ENCODE peak calls at places on chromosomes 1 and 21, in four cellular contexts. V, J, W and Q are unnamed samples.

GRCh38 chr1:155859234-155859829 is at the start of gene SYT11:
- DNase-seq in V (peak), J (peak), W (peak), Q (peak)

GRCh38 chr21:33063907-33064622 is 5.9 kb upstream of the OLIG1 start:
- DNase-seq in V (no peak), J (no peak), W (no peak), Q (no peak)

GRCh38 chr1:18581420-18581880 is 49.2 kb upstream of the PAX7 start:
- DNase-seq in W (no peak), J (peak), V (peak), Q (peak)

GRCh38 chr21:34075760-34076159 is 2.4 kb downstream of the MRPS6 start:
- DNase-seq in W (no peak), V (no peak), J (no peak), Q (no peak)

GRCh38 chr1:38672692-38673091 is 186.9 kb downstream of the RRAGC start:
- DNase-seq in V (no peak), W (no peak), J (no peak), Q (no peak)

GRCh38 chr21:24594082-24594481 is 1013.2 kb downstream of the MRPL39 start:
- DNase-seq in V (no peak), W (no peak), J (no peak), Q (no peak)

GRCh38 chr1:205350626-205351235 is 6.0 kb downstream of the KLHDC8A start:
- DNase-seq in J (no peak), W (no peak), V (no peak), Q (no peak)

GRCh38 chr1:207941664-207942063 is 30.7 kb upstream of the CD34 start:
- DNase-seq in V (peak), W (peak), J (no peak), Q (peak)

GRCh38 chr1:3017440-3018050 is 3.7 kb upstream of the ACTRT2 start:
- DNase-seq in J (no peak), V (no peak), W (peak), Q (no peak)

GRCh38 chr1:48619529-48619928 is 147.5 kb upstream of the SPATA6 start:
- DNase-seq in W (no peak), V (no peak), J (peak), Q (no peak)

GRCh38 chr1:14944471-14944981 is 209.0 kb upstream of the TMEM51 start:
- DNase-seq in W (no peak), V (peak), J (no peak), Q (peak)

GRCh38 chr1:38046884-38047602 is 450 bp upstream of the POU3F1 start:
- DNase-seq in W (peak), J (peak), V (peak), Q (peak)

GRCh38 chr1:197868751-197869501 is 33.5 kb upstream of the C1orf53 start:
- DNase-seq in V (no peak), J (peak), W (no peak), Q (no peak)

GRCh38 chr1:17914142-17914541 is 159.0 kb downstream of the ACTL8 start:
- DNase-seq in V (no peak), W (no peak), J (no peak), Q (no peak)

GRCh38 chr1:1980467-1981141 is 23.0 kb downstream of the CFAP74 start:
- DNase-seq in V (no peak), J (no peak), W (no peak), Q (no peak)

GRCh38 chr1:156963621-156964020 is 43.2 kb downstream of the LRRC71 start:
- DNase-seq in J (no peak), V (no peak), W (no peak), Q (no peak)

GRCh38 chr1:192053661-192054060 is 104.6 kb upstream of the RGS18 start:
- DNase-seq in V (no peak), J (no peak), W (no peak), Q (no peak)

GRCh38 chr1:30197616-30197934 is 525.8 kb downstream of the MATN1 start:
- DNase-seq in W (no peak), V (no peak), J (no peak), Q (no peak)

GRCh38 chr1:224168859-224169380 is 14.1 kb upstream of the DEGS1 start:
- DNase-seq in V (no peak), W (peak), J (no peak), Q (no peak)

GRCh38 chr1:208238710-208239517 is 5.3 kb downstream of the PLXNA2 start:
- DNase-seq in V (peak), J (peak), W (no peak), Q (no peak)

GRCh38 chr1:18557621-18558465 is 72.8 kb upstream of the PAX7 start:
- DNase-seq in J (peak), W (no peak), V (peak), Q (peak)

GRCh38 chr1:159826436-159827101 is at the start of gene SLAMF8:
- DNase-seq in V (no peak), W (no peak), J (no peak), Q (no peak)

GRCh38 chr1:56355918-56356317 is 223.4 kb downstream of the PLPP3 start:
- DNase-seq in V (no peak), J (no peak), W (no peak), Q (no peak)

GRCh38 chr1:2988256-2988655 is 33.0 kb upstream of the ACTRT2 start:
- DNase-seq in W (no peak), V (peak), J (no peak), Q (no peak)

GRCh38 chr1:27009601-27010197 is 3.0 kb downstream of the TENT5B start:
- DNase-seq in J (peak), V (no peak), W (no peak), Q (no peak)

GRCh38 chr1:203267912-203268311 is 37.4 kb upstream of the BTG2 start:
- DNase-seq in V (no peak), J (no peak), W (no peak), Q (no peak)
- H3K27ac ChIP-seq in V (peak), J (peak), W (peak), Q (peak)

DNA sequence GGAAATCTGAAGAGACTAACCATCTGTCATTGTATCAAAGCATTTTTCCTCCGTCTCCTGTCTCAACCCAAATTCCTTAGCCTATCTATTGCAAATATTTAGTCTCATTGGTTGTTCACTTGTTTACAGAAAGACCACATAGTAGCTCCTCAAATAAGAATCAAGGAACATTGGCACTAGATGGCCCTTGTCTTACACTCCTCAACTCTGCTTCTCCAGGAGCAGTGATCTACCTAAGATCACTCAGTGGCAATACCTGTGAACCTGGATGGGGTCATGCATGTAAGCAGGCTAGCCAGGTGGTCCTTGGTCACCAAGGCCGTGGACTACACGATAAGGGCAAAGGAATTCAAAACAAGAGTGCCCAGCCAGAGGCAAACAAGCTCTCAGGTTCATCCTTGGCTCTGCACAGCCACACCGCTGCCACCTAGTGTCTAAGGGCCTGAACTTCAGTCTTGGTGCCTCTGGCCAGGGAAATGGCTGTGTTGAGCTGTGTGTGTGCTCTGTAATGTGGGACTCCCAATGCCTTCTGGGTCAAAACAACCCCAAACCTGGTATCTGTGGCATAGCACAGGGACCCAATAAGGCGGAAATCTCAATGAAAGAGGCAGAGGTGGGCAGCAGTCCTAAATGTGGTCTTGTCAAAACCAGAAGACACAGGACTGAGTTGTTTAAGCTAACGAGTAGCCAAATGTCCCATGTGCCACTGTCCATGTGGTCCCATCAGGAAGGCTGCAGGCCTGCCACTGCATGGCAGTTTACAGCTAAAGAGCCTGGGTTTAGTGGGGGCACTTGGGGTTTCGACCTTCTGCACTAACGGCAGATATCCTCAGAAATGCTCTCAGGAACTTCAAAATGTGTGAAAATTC is 54.5 kb downstream of the GPR161 start:
- DNase-seq in W (peak), V (no peak), J (peak), Q (peak)
- H3K4me3 ChIP-seq in W (no peak), V (no peak), J (no peak), Q (no peak)

DNA sequence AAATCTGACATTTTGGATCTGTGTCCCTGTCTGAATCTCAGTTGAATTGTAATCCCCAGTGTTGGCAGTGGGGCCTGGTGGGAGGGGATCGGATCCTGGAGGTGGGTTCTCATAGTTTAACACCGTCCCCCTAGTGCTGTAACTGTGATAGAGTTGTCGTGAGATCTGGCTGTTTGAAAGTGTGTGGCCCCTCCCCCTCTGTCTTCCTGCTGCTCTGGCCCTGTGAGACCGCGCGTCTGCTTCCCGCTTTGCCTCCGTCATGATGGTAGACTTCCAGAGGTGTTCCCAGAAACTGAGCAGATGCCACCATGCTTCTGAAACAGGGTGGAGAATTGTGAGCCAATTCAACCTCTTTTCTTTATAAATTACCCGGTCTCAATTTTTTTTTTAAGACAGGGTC is 25.0 kb downstream of the AGPAT3 start:
- DNase-seq in W (no peak), V (no peak), J (no peak), Q (no peak)
- TF ChIP-seq CTCF in W (no peak), V (no peak), J (no peak), Q (no peak)

GRCh38 chr1:180842482-180842881 is 70.2 kb upstream of the KIAA1614 start:
- DNase-seq in V (no peak), J (no peak), W (no peak), Q (no peak)

GRCh38 chr1:180842890-180843289 is 69.8 kb upstream of the KIAA1614 start:
- DNase-seq in J (no peak), W (no peak), V (no peak), Q (no peak)

GRCh38 chr1:180839547-180839946 is 73.2 kb upstream of the KIAA1614 start:
- DNase-seq in V (no peak), J (no peak), W (no peak), Q (no peak)

GRCh38 chr1:180841460-180841859 is 71.2 kb upstream of the KIAA1614 start:
- DNase-seq in J (no peak), W (no peak), V (no peak), Q (no peak)

GRCh38 chr1:180842052-180842451 is 70.6 kb upstream of the KIAA1614 start:
- DNase-seq in J (no peak), V (no peak), W (no peak), Q (no peak)
- H3K27ac ChIP-seq in J (no peak), V (no peak), W (no peak), Q (peak)